ENCODE peak calls at places on chromosomes 13 and 19, in seven cellular contexts. C is fibroblast of the aortic adventitia, V is AG09319, D is adrenal gland, H is thoracic aorta, Y is iris pigment epithelial cell, Z is HS-27A. P is an unnamed sample.

GRCh38 chr13:51737609-51738008 is 66.4 kb downstream of the DHRS12 start:
- DNase-seq in C (no peak), V (no peak), D (no peak), H (no peak), Y (no peak), Z (no peak), P (no peak)

GRCh38 chr13:51635137-51635878 is 51.0 kb downstream of the WDFY2 start:
- DNase-seq in C (no peak), V (no peak), D (peak), H (no peak), Y (no peak), Z (no peak), P (no peak)

GRCh38 chr19:10262771-10263170 is 8.1 kb upstream of the ICAM1 start:
- DNase-seq in C (peak), V (no peak), D (no peak), H (no peak), Y (peak), Z (no peak), P (no peak)

GRCh38 chr19:56637976-56638555 is 4.9 kb upstream of the SMIM17 start:
- DNase-seq in C (peak), V (no peak), D (peak), H (no peak), Y (peak), Z (peak), P (peak)

GRCh38 chr19:17751103-17751911 is at the start of gene FCHO1:
- DNase-seq in C (no peak), V (no peak), D (peak), H (no peak), Y (no peak), Z (no peak), P (no peak)

GRCh38 chr13:86655561-86655960 is 856.3 kb upstream of the SLITRK6 start:
- DNase-seq in C (no peak), V (no peak), D (no peak), H (no peak), Y (no peak), Z (no peak), P (no peak)

GRCh38 chr19:18291019-18291524 is 9.7 kb upstream of the JUND start:
- DNase-seq in C (peak), V (no peak), D (no peak), H (no peak), Y (no peak), Z (no peak), P (no peak)

GRCh38 chr19:4449022-4449825 is 8.4 kb downstream of the UBXN6 start:
- DNase-seq in C (peak), V (no peak), D (peak), H (no peak), Y (no peak), Z (no peak), P (no peak)

GRCh38 chr13:46355906-46356305 is 31.1 kb downstream of the RUBCNL start:
- DNase-seq in C (no peak), V (no peak), D (no peak), H (no peak), Y (no peak), Z (no peak), P (no peak)

GRCh38 chr19:9586764-9587163 is 2.5 kb upstream of the ZNF121 start:
- DNase-seq in C (peak), V (peak), D (peak), H (peak), Y (peak), Z (no peak), P (peak)

GRCh38 chr13:26996965-26997752 is 174.5 kb downstream of the USP12 start:
- DNase-seq in C (no peak), V (no peak), D (no peak), H (no peak), Y (no peak), Z (no peak), P (no peak)

GRCh38 chr19:46958542-46958941 is 61.1 kb upstream of the NPAS1 start:
- DNase-seq in C (peak), V (peak), D (no peak), H (no peak), Y (peak), Z (no peak), P (no peak)

GRCh38 chr19:49758292-49758691 is 4.8 kb downstream of the TSKS start:
- DNase-seq in C (peak), V (no peak), D (no peak), H (no peak), Y (peak), Z (no peak), P (no peak)

GRCh38 chr19:1945899-1946298 is 4.9 kb downstream of the CSNK1G2 start:
- DNase-seq in C (no peak), V (no peak), D (peak), H (no peak), Y (no peak), Z (no peak), P (peak)